ENCODE peak calls at places on chromosomes 5 and 9, in seven cellular contexts. One of them, this sample, is unnamed.

GRCh38 chr9:32128546-32128945 is 255.9 kb upstream of the ACO1 start:
- DNase-seq in NCI-H1930: no peak
- DNase-seq in CD4-positive, CD25-positive, alpha-beta regulatory T cell: no peak
- DNase-seq in posterior vena cava: no peak
- DNase-seq in stromal cell of bone marrow: no peak
- DNase-seq in A549: no peak
- DNase-seq in COR-L47: no peak
- DNase-seq in this sample: no peak

GRCh38 chr5:159874308-159874707 is 42.0 kb upstream of the ADRA1B start:
- DNase-seq in NCI-H1930: no peak
- DNase-seq in CD4-positive, CD25-positive, alpha-beta regulatory T cell: no peak
- DNase-seq in posterior vena cava: no peak
- DNase-seq in stromal cell of bone marrow: no peak
- DNase-seq in A549: peak
- DNase-seq in COR-L47: no peak
- DNase-seq in this sample: no peak

GRCh38 chr5:38468978-38469706 is 87.3 kb downstream of the LIFR start:
- DNase-seq in NCI-H1930: no peak
- DNase-seq in CD4-positive, CD25-positive, alpha-beta regulatory T cell: no peak
- DNase-seq in posterior vena cava: peak
- DNase-seq in stromal cell of bone marrow: no peak
- DNase-seq in A549: no peak
- DNase-seq in COR-L47: no peak
- DNase-seq in this sample: no peak

GRCh38 chr9:114278881-114279570 is 43.9 kb upstream of the ORM1 start:
- DNase-seq in NCI-H1930: no peak
- DNase-seq in CD4-positive, CD25-positive, alpha-beta regulatory T cell: no peak
- DNase-seq in posterior vena cava: peak
- DNase-seq in stromal cell of bone marrow: no peak
- DNase-seq in A549: peak
- DNase-seq in COR-L47: no peak
- DNase-seq in this sample: no peak

GRCh38 chr9:80649001-80649420 is 1040.3 kb downstream of the TLE1 start:
- DNase-seq in NCI-H1930: no peak
- DNase-seq in CD4-positive, CD25-positive, alpha-beta regulatory T cell: no peak
- DNase-seq in posterior vena cava: no peak
- DNase-seq in stromal cell of bone marrow: peak
- DNase-seq in A549: no peak
- DNase-seq in COR-L47: no peak
- DNase-seq in this sample: no peak

GRCh38 chr5:153883829-153884228 is 154.9 kb downstream of the FAM114A2 start:
- DNase-seq in NCI-H1930: no peak
- DNase-seq in CD4-positive, CD25-positive, alpha-beta regulatory T cell: no peak
- DNase-seq in posterior vena cava: no peak
- DNase-seq in stromal cell of bone marrow: no peak
- DNase-seq in A549: no peak
- DNase-seq in COR-L47: no peak
- DNase-seq in this sample: no peak

GRCh38 chr9:121607434-121608248 is 43.8 kb upstream of the DAB2IP start:
- DNase-seq in NCI-H1930: no peak
- DNase-seq in CD4-positive, CD25-positive, alpha-beta regulatory T cell: no peak
- DNase-seq in posterior vena cava: no peak
- DNase-seq in stromal cell of bone marrow: no peak
- DNase-seq in A549: no peak
- DNase-seq in COR-L47: no peak
- DNase-seq in this sample: no peak

GRCh38 chr5:124728331-124729307 is 17.8 kb downstream of the ZNF608 start:
- DNase-seq in NCI-H1930: no peak
- DNase-seq in CD4-positive, CD25-positive, alpha-beta regulatory T cell: no peak
- DNase-seq in posterior vena cava: no peak
- DNase-seq in stromal cell of bone marrow: no peak
- DNase-seq in A549: no peak
- DNase-seq in COR-L47: no peak
- DNase-seq in this sample: no peak

GRCh38 chr9:124377551-124377950 is 37.7 kb downstream of the PSMB7 start:
- DNase-seq in NCI-H1930: no peak
- DNase-seq in CD4-positive, CD25-positive, alpha-beta regulatory T cell: no peak
- DNase-seq in posterior vena cava: no peak
- DNase-seq in stromal cell of bone marrow: no peak
- DNase-seq in A549: no peak
- DNase-seq in COR-L47: no peak
- DNase-seq in this sample: no peak

GRCh38 chr5:139688712-139689413 is 40.7 kb downstream of the CXXC5 start:
- DNase-seq in NCI-H1930: no peak
- DNase-seq in CD4-positive, CD25-positive, alpha-beta regulatory T cell: no peak
- DNase-seq in posterior vena cava: no peak
- DNase-seq in stromal cell of bone marrow: no peak
- DNase-seq in A549: no peak
- DNase-seq in COR-L47: no peak
- DNase-seq in this sample: no peak

GRCh38 chr9:30039712-30040111 is 2344.7 kb upstream of the ACO1 start:
- DNase-seq in NCI-H1930: no peak
- DNase-seq in CD4-positive, CD25-positive, alpha-beta regulatory T cell: no peak
- DNase-seq in posterior vena cava: no peak
- DNase-seq in stromal cell of bone marrow: no peak
- DNase-seq in A549: no peak
- DNase-seq in COR-L47: peak
- DNase-seq in this sample: no peak

GRCh38 chr9:83707518-83707767 is 315 bp downstream of the UBQLN1 start:
- DNase-seq in NCI-H1930: no peak
- DNase-seq in CD4-positive, CD25-positive, alpha-beta regulatory T cell: no peak
- DNase-seq in posterior vena cava: no peak
- DNase-seq in stromal cell of bone marrow: peak
- DNase-seq in A549: peak
- DNase-seq in COR-L47: no peak
- DNase-seq in this sample: no peak

GRCh38 chr9:129235931-129236331 is 57.9 kb upstream of the IER5L start:
- DNase-seq in NCI-H1930: no peak
- DNase-seq in CD4-positive, CD25-positive, alpha-beta regulatory T cell: peak
- DNase-seq in posterior vena cava: peak
- DNase-seq in stromal cell of bone marrow: no peak
- DNase-seq in A549: no peak
- DNase-seq in COR-L47: no peak
- DNase-seq in this sample: no peak

GRCh38 chr5:171801-172331 is 19.4 kb upstream of the LRRC14B start:
- DNase-seq in NCI-H1930: no peak
- DNase-seq in CD4-positive, CD25-positive, alpha-beta regulatory T cell: no peak
- DNase-seq in posterior vena cava: peak
- DNase-seq in stromal cell of bone marrow: no peak
- DNase-seq in A549: no peak
- DNase-seq in COR-L47: no peak
- DNase-seq in this sample: no peak

GRCh38 chr5:172113036-172113435 is 75.0 kb downstream of the STK10 start:
- DNase-seq in NCI-H1930: no peak
- DNase-seq in CD4-positive, CD25-positive, alpha-beta regulatory T cell: peak
- DNase-seq in posterior vena cava: peak
- DNase-seq in stromal cell of bone marrow: no peak
- DNase-seq in A549: no peak
- DNase-seq in COR-L47: no peak
- DNase-seq in this sample: no peak

GRCh38 chr5:124544366-124545055 is 201.9 kb downstream of the ZNF608 start:
- DNase-seq in NCI-H1930: no peak
- DNase-seq in CD4-positive, CD25-positive, alpha-beta regulatory T cell: no peak
- DNase-seq in posterior vena cava: no peak
- DNase-seq in stromal cell of bone marrow: peak
- DNase-seq in A549: no peak
- DNase-seq in COR-L47: no peak
- DNase-seq in this sample: no peak

This sample was measured in substantia nigra.